ENCODE peak calls at places on chromosomes 13 and 19, in five cellular contexts. One of them, this sample, is unnamed.

GRCh38 chr13:56501750-56502149 is 639.0 kb upstream of the PRR20A start:
- DNase-seq in tibial artery: no peak
- DNase-seq in SIG-M5: no peak
- DNase-seq in NCI-H2029 treated with DMSO at 0.1 percent for 48 hours: no peak
- DNase-seq in esophagus squamous epithelium: no peak
- DNase-seq in this sample: no peak

GRCh38 chr13:59126474-59126873 is 1037.3 kb downstream of the DIAPH3 start:
- DNase-seq in NCI-H2029 treated with DMSO at 0.1 percent for 48 hours: no peak
- DNase-seq in SIG-M5: no peak
- DNase-seq in esophagus squamous epithelium: no peak
- DNase-seq in tibial artery: no peak
- DNase-seq in this sample: no peak

GRCh38 chr19:6476896-6477431 is 4.6 kb downstream of the DENND1C start:
- DNase-seq in SIG-M5: no peak
- DNase-seq in esophagus squamous epithelium: no peak
- DNase-seq in tibial artery: no peak
- DNase-seq in NCI-H2029 treated with DMSO at 0.1 percent for 48 hours: no peak
- DNase-seq in this sample: no peak

GRCh38 chr13:93758575-93758974 is 532.0 kb downstream of the GPC6 start:
- DNase-seq in tibial artery: no peak
- DNase-seq in NCI-H2029 treated with DMSO at 0.1 percent for 48 hours: no peak
- DNase-seq in SIG-M5: no peak
- DNase-seq in esophagus squamous epithelium: no peak
- DNase-seq in this sample: no peak

GRCh38 chr13:76991432-76991795 is 467 bp upstream of the CLN5 start:
- DNase-seq in NCI-H2029 treated with DMSO at 0.1 percent for 48 hours: no peak
- DNase-seq in tibial artery: no peak
- DNase-seq in SIG-M5: no peak
- DNase-seq in esophagus squamous epithelium: peak
- DNase-seq in this sample: no peak

GRCh38 chr13:41966671-41967070 is 5.8 kb upstream of the VWA8 start:
- DNase-seq in tibial artery: no peak
- DNase-seq in SIG-M5: no peak
- DNase-seq in esophagus squamous epithelium: no peak
- DNase-seq in NCI-H2029 treated with DMSO at 0.1 percent for 48 hours: no peak
- DNase-seq in this sample: no peak

GRCh38 chr13:104650426-104650825 is 1584.2 kb upstream of the SLC10A2 start:
- DNase-seq in tibial artery: no peak
- DNase-seq in NCI-H2029 treated with DMSO at 0.1 percent for 48 hours: no peak
- DNase-seq in esophagus squamous epithelium: no peak
- DNase-seq in SIG-M5: no peak
- DNase-seq in this sample: no peak

GRCh38 chr19:48095637-48096175 is 14.9 kb downstream of the PLA2G4C start:
- DNase-seq in NCI-H2029 treated with DMSO at 0.1 percent for 48 hours: no peak
- DNase-seq in tibial artery: no peak
- DNase-seq in SIG-M5: no peak
- DNase-seq in esophagus squamous epithelium: no peak
- DNase-seq in this sample: no peak

GRCh38 chr19:6076675-6077463 is 33.4 kb downstream of the RFX2 start:
- DNase-seq in esophagus squamous epithelium: no peak
- DNase-seq in SIG-M5: no peak
- DNase-seq in tibial artery: no peak
- DNase-seq in NCI-H2029 treated with DMSO at 0.1 percent for 48 hours: no peak
- DNase-seq in this sample: no peak

GRCh38 chr13:100301418-100301817 is 212.5 kb downstream of the PCCA start:
- DNase-seq in tibial artery: no peak
- DNase-seq in esophagus squamous epithelium: no peak
- DNase-seq in NCI-H2029 treated with DMSO at 0.1 percent for 48 hours: peak
- DNase-seq in SIG-M5: no peak
- DNase-seq in this sample: no peak

GRCh38 chr19:15680478-15680877 is 7.6 kb downstream of the CYP4F12 start:
- DNase-seq in NCI-H2029 treated with DMSO at 0.1 percent for 48 hours: peak
- DNase-seq in SIG-M5: no peak
- DNase-seq in tibial artery: no peak
- DNase-seq in esophagus squamous epithelium: no peak
- DNase-seq in this sample: no peak

GRCh38 chr19:17103177-17103576 is 27.6 kb downstream of the MYO9B start:
- DNase-seq in esophagus squamous epithelium: no peak
- DNase-seq in tibial artery: no peak
- DNase-seq in NCI-H2029 treated with DMSO at 0.1 percent for 48 hours: no peak
- DNase-seq in SIG-M5: no peak
- DNase-seq in this sample: peak

GRCh38 chr19:38838208-38838985 is 6.8 kb upstream of the ECH1 start:
- DNase-seq in SIG-M5: no peak
- DNase-seq in esophagus squamous epithelium: no peak
- DNase-seq in NCI-H2029 treated with DMSO at 0.1 percent for 48 hours: no peak
- DNase-seq in tibial artery: no peak
- DNase-seq in this sample: peak

GRCh38 chr19:30742539-30742938 is 370.4 kb downstream of the ZNF536 start:
- DNase-seq in esophagus squamous epithelium: no peak
- DNase-seq in NCI-H2029 treated with DMSO at 0.1 percent for 48 hours: no peak
- DNase-seq in tibial artery: no peak
- DNase-seq in SIG-M5: no peak
- DNase-seq in this sample: no peak

GRCh38 chr19:2494447-2495129 is 18.7 kb downstream of the GADD45B start:
- DNase-seq in NCI-H2029 treated with DMSO at 0.1 percent for 48 hours: peak
- DNase-seq in esophagus squamous epithelium: no peak
- DNase-seq in tibial artery: peak
- DNase-seq in SIG-M5: no peak
- DNase-seq in this sample: peak

GRCh38 chr13:110682746-110683145 is 23.2 kb downstream of the CARS2 start:
- DNase-seq in SIG-M5: no peak
- DNase-seq in esophagus squamous epithelium: no peak
- DNase-seq in tibial artery: no peak
- DNase-seq in NCI-H2029 treated with DMSO at 0.1 percent for 48 hours: no peak
- DNase-seq in this sample: no peak

GRCh38 chr13:58773280-58773859 is 1141.8 kb downstream of the PCDH17 start:
- DNase-seq in esophagus squamous epithelium: no peak
- DNase-seq in SIG-M5: no peak
- DNase-seq in NCI-H2029 treated with DMSO at 0.1 percent for 48 hours: no peak
- DNase-seq in tibial artery: no peak
- DNase-seq in this sample: no peak

GRCh38 chr13:28494537-28494860 is 429 bp downstream of the FLT1 start:
- DNase-seq in SIG-M5: no peak
- DNase-seq in NCI-H2029 treated with DMSO at 0.1 percent for 48 hours: no peak
- DNase-seq in esophagus squamous epithelium: no peak
- DNase-seq in tibial artery: no peak
- DNase-seq in this sample: no peak

GRCh38 chr13:112349681-112350080 is 26.5 kb upstream of the SPACA7 start:
- DNase-seq in esophagus squamous epithelium: no peak
- DNase-seq in NCI-H2029 treated with DMSO at 0.1 percent for 48 hours: no peak
- DNase-seq in SIG-M5: no peak
- DNase-seq in tibial artery: no peak
- DNase-seq in this sample: no peak

This sample was measured in A549.